ENCODE peak calls at places on chromosomes 4 and X, in five cellular contexts. One of them, this sample, is unnamed.

GRCh38 chrX:31251336-31251735 is 179.5 kb upstream of the FTHL17 start:
- DNase-seq in IMR-90: peak; percentile 48
- DNase-seq in right lobe of liver: no peak
- DNase-seq in tibial nerve: no peak
- DNase-seq in transverse colon: no peak
- DNase-seq in this sample: no peak

GRCh38 chr4:172061204-172061603 is 248.0 kb downstream of the GALNTL6 start:
- DNase-seq in tibial nerve: no peak
- DNase-seq in transverse colon: no peak
- DNase-seq in right lobe of liver: no peak
- DNase-seq in IMR-90: no peak
- DNase-seq in this sample: no peak

GRCh38 chrX:21800344-21800770 is 39.1 kb upstream of the MBTPS2 start:
- DNase-seq in IMR-90: peak; percentile 4
- DNase-seq in transverse colon: no peak
- DNase-seq in tibial nerve: no peak
- DNase-seq in right lobe of liver: no peak
- DNase-seq in this sample: no peak

GRCh38 chrX:27679281-27679680 is 89.1 kb downstream of the DCAF8L2 start:
- DNase-seq in IMR-90: peak; percentile 19
- DNase-seq in tibial nerve: no peak
- DNase-seq in right lobe of liver: no peak
- DNase-seq in transverse colon: no peak
- DNase-seq in this sample: no peak

GRCh38 chr4:16196482-16197393 is 29.5 kb downstream of the TAPT1 start:
- DNase-seq in transverse colon: no peak
- DNase-seq in right lobe of liver: no peak
- DNase-seq in IMR-90: peak; percentile 65
- DNase-seq in tibial nerve: no peak
- DNase-seq in this sample: no peak

GRCh38 chrX:21978346-21978745 is 37.8 kb downstream of the SMS start:
- DNase-seq in transverse colon: no peak
- DNase-seq in right lobe of liver: no peak
- DNase-seq in IMR-90: no peak
- DNase-seq in tibial nerve: no peak
- DNase-seq in this sample: no peak

GRCh38 chr4:15784959-15785634 is 7.0 kb downstream of the CD38 start:
- DNase-seq in IMR-90: no peak
- DNase-seq in right lobe of liver: no peak
- DNase-seq in transverse colon: peak; percentile 43
- DNase-seq in tibial nerve: no peak
- DNase-seq in this sample: no peak

GRCh38 chr4:3783691-3784306 is 17.6 kb downstream of the ADRA2C start:
- DNase-seq in transverse colon: no peak
- DNase-seq in right lobe of liver: no peak
- DNase-seq in IMR-90: no peak
- DNase-seq in tibial nerve: no peak
- DNase-seq in this sample: no peak

GRCh38 chr4:24476209-24476781 is 108.1 kb downstream of the DHX15 start:
- DNase-seq in tibial nerve: no peak
- DNase-seq in transverse colon: no peak
- DNase-seq in IMR-90: peak; percentile 18
- DNase-seq in right lobe of liver: no peak
- DNase-seq in this sample: no peak

GRCh38 chrX:7120578-7121219 is 26.8 kb upstream of the STS start:
- DNase-seq in transverse colon: peak; percentile 54
- DNase-seq in tibial nerve: no peak
- DNase-seq in IMR-90: peak; percentile 58
- DNase-seq in right lobe of liver: no peak
- DNase-seq in this sample: no peak

GRCh38 chr4:10139518-10139917 is 22.9 kb upstream of the WDR1 start:
- DNase-seq in right lobe of liver: no peak
- DNase-seq in tibial nerve: no peak
- DNase-seq in transverse colon: no peak
- DNase-seq in IMR-90: no peak
- DNase-seq in this sample: no peak

GRCh38 chrX:39974228-39974627 is 123.5 kb downstream of the BCOR start:
- DNase-seq in transverse colon: no peak
- DNase-seq in right lobe of liver: no peak
- DNase-seq in IMR-90: no peak
- DNase-seq in tibial nerve: no peak
- DNase-seq in this sample: no peak

GRCh38 chr4:140426610-140427103 is 791 bp downstream of the CLGN start:
- DNase-seq in IMR-90: no peak
- DNase-seq in right lobe of liver: peak; percentile 21
- DNase-seq in tibial nerve: no peak
- DNase-seq in transverse colon: no peak
- DNase-seq in this sample: no peak

GRCh38 chr4:137125011-137125410 is 407.3 kb downstream of the PCDH18 start:
- DNase-seq in IMR-90: peak; percentile 55
- DNase-seq in transverse colon: no peak
- DNase-seq in tibial nerve: no peak
- DNase-seq in right lobe of liver: no peak
- DNase-seq in this sample: no peak

GRCh38 chr4:184384056-184384809 is 90.1 kb downstream of the IRF2 start:
- DNase-seq in right lobe of liver: peak; percentile 45
- DNase-seq in IMR-90: peak; percentile 96
- DNase-seq in tibial nerve: no peak
- DNase-seq in transverse colon: peak; percentile 59
- DNase-seq in this sample: no peak

GRCh38 chr4:184383497-184384055 is 90.8 kb downstream of the IRF2 start:
- DNase-seq in transverse colon: peak; percentile 32
- DNase-seq in right lobe of liver: peak; percentile 69
- DNase-seq in tibial nerve: no peak
- DNase-seq in IMR-90: peak; percentile 99
- DNase-seq in this sample: no peak

GRCh38 chr4:184380707-184381106 is 93.6 kb downstream of the IRF2 start:
- DNase-seq in IMR-90: no peak
- DNase-seq in tibial nerve: no peak
- DNase-seq in transverse colon: no peak
- DNase-seq in right lobe of liver: peak; percentile 39
- DNase-seq in this sample: no peak

GRCh38 chr4:184384810-184385557 is 89.4 kb downstream of the IRF2 start:
- DNase-seq in IMR-90: peak; percentile 46
- DNase-seq in tibial nerve: no peak
- DNase-seq in right lobe of liver: peak; percentile 43
- DNase-seq in transverse colon: no peak
- DNase-seq in this sample: no peak

DNA sequence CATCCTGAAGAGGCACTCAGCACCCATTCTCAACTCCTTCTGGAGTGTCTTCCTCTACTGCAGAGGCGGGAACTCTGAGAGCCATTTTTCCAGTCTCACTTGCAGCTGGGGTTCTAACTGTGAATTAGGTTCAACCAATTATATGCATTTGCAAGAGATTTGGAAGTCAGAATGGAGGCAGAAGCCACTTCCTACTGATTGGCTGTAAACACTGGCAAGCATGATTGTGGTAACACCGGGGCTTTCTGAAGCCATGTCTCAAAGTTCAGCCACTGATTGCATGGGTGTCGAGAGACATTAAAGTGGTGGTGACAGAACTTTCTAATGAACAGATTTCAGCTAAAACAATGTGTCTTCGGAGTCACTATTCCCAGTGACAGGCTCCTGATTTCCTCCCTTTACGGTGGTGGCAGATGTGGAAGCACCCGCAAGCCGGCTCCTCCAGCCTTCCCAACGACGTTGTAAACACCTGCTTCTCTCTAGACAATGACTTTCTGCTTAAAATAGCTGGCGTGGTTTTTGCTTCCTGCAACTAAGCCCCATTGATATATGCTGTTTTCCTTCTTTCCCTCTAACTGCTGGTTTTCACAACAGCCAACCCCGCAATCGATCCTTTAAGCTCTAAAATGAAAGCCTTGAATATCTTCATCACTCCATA is 92.0 kb downstream of the IRF2 start:
- DNase-seq in transverse colon: peak; percentile 37
- DNase-seq in right lobe of liver: no peak
- DNase-seq in IMR-90: no peak
- DNase-seq in tibial nerve: no peak
- DNase-seq in this sample: no peak
- TF ChIP-seq POLR2A in transverse colon: no peak
- TF ChIP-seq POLR2A in right lobe of liver: peak; percentile 56
- TF ChIP-seq POLR2A in IMR-90: no peak
- TF ChIP-seq POLR2A in tibial nerve: no peak
- TF ChIP-seq POLR2A in this sample: no peak

DNA sequence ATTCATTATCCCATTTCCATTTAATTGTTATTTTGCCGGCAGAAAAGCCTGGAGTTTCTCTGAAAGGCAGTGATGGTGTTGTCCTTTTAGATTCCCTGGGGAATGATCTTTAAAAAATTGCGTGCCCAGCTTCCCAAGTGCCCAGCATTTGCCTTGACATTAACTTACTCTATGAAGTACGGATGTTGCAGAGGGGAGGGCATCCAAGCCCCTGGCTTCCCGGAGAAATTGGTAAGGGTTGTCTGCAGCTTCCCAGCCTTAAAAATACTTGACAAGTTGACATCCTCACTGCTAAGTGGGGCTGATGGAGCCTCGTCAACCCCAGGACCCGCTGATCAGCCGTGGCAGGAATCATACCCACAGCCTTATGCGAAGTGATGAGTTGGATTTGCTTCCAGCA is 244.1 kb downstream of the CRLF2 start:
- DNase-seq in right lobe of liver: no peak
- DNase-seq in transverse colon: no peak
- DNase-seq in tibial nerve: no peak
- DNase-seq in IMR-90: no peak
- DNase-seq in this sample: no peak
- H3K9me3 ChIP-seq in right lobe of liver: no peaks in the 10 kb centered on the region
- H3K9me3 ChIP-seq in transverse colon: no peaks in the 10 kb centered on the region
- H3K9me3 ChIP-seq in tibial nerve: no peaks in the 10 kb centered on the region
- H3K9me3 ChIP-seq in IMR-90: peaks cover 24% of the 10 kb centered on the region
- H3K9me3 ChIP-seq in this sample: no peaks in the 10 kb centered on the region

GRCh38 chr4:141636771-141637460 is 533 bp downstream of the IL15 start:
- DNase-seq in tibial nerve: no peak
- DNase-seq in right lobe of liver: peak; percentile 57
- DNase-seq in IMR-90: peak; percentile 64
- DNase-seq in transverse colon: peak; percentile 64
- DNase-seq in this sample: peak; percentile 17
- TF ChIP-seq POLR2A in tibial nerve: no peak
- TF ChIP-seq POLR2A in right lobe of liver: no peak
- TF ChIP-seq POLR2A in IMR-90: no peak
- TF ChIP-seq POLR2A in transverse colon: peak; percentile 38
- TF ChIP-seq POLR2A in this sample: no peak

GRCh38 chr4:112358415-112358814 is 61.2 kb downstream of the ALPK1 start:
- DNase-seq in tibial nerve: no peak
- DNase-seq in transverse colon: no peak
- DNase-seq in right lobe of liver: no peak
- DNase-seq in IMR-90: no peak
- DNase-seq in this sample: no peak

GRCh38 chr4:112355662-112356061 is 58.5 kb downstream of the ALPK1 start:
- DNase-seq in right lobe of liver: no peak
- DNase-seq in IMR-90: no peak
- DNase-seq in transverse colon: no peak
- DNase-seq in tibial nerve: no peak
- DNase-seq in this sample: no peak

GRCh38 chr4:112358952-112359749 is 62.0 kb downstream of the ALPK1 start:
- DNase-seq in transverse colon: no peak
- DNase-seq in right lobe of liver: no peak
- DNase-seq in IMR-90: no peak
- DNase-seq in tibial nerve: no peak
- DNase-seq in this sample: no peak

GRCh38 chr4:112357453-112357852 is 60.3 kb downstream of the ALPK1 start:
- DNase-seq in right lobe of liver: no peak
- DNase-seq in tibial nerve: no peak
- DNase-seq in transverse colon: no peak
- DNase-seq in IMR-90: no peak
- DNase-seq in this sample: no peak

DNA sequence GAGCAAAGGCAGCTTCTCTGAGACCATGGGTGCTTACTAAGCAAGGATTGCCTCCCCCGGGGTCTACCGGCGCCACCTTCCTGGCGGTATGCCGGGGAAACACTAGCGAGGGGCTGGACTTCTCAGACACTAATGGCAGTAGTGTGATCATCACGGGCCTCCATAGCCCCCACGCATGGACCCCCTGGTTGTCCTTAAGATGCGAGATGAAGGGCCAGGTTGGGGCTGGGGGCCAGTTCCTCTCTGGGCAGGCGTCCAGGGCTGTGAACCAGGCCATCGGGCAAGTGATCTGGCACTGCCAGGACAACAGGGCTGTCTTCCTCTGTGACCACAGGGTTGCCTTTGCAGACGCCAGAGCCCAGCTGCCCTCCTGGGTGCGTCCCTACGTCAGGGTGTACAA is 60.7 kb downstream of the ALPK1 start:
- DNase-seq in right lobe of liver: no peak
- DNase-seq in IMR-90: no peak
- DNase-seq in transverse colon: no peak
- DNase-seq in tibial nerve: no peak
- DNase-seq in this sample: no peak
- H3K9me3 ChIP-seq in right lobe of liver: no peaks in the 10 kb centered on the region
- H3K9me3 ChIP-seq in IMR-90: peaks cover 3% of the 10 kb centered on the region
- H3K9me3 ChIP-seq in transverse colon: peaks cover 7% of the 10 kb centered on the region
- H3K9me3 ChIP-seq in tibial nerve: no peaks in the 10 kb centered on the region
- H3K9me3 ChIP-seq in this sample: no peaks in the 10 kb centered on the region

DNA sequence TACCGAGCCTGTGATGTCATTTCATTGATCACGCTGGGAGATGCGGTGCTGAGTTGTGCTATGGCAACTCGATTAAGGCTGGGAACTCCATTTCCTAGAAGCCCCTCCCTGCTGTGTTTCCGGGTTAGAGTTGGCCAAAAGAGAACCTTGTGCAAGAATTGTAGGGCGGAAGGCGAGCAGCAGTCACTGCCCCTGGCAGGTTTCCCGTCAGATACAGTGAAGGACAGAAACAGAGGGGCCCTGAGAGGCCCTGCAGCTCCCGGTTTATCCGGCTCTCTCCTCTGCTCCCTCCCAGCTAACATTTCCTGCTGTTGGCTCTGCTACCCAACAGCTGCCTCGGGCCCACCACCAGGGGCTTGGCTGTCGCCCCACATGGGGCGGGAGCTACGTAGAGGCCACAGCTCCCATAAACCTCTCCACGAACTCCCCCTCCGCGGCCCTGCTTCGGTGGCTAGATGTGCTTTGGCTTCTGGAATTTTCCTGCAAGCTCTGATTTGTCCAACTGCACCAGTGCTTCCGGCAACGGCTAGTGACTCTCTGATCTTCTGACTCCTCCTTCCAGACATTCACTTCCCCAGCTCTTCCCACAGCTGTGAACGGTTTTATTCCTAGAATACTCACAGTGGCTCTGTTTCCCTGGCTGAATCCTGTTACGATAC is 74.9 kb upstream of the USP9X start:
- DNase-seq in IMR-90: peak; percentile 88
- DNase-seq in right lobe of liver: peak; percentile 79
- DNase-seq in transverse colon: peak; percentile 76
- DNase-seq in tibial nerve: peak; percentile 41
- DNase-seq in this sample: peak; percentile 53
- TF ChIP-seq POLR2A in IMR-90: peak; percentile 41
- TF ChIP-seq POLR2A in right lobe of liver: peak; percentile 80
- TF ChIP-seq POLR2A in transverse colon: peak; percentile 79
- TF ChIP-seq POLR2A in tibial nerve: no peak
- TF ChIP-seq POLR2A in this sample: no peak

This sample was measured in breast epithelium.